ENCODE peak calls at places on chromosomes 3 and 15, in four cellular contexts. One of them, this sample, is unnamed.

GRCh38 chr15:47196057-47196456 is 521.2 kb upstream of the SEMA6D start:
- DNase-seq in activated CD4-positive, alpha-beta T cell treated with anti-CD3 and anti-CD28 coated beads, Interleukin-2, amount 50 U/mL, for 1 hour: peak; percentile 27
- DNase-seq in AG08396: peak; percentile 78
- DNase-seq in HEK293T: peak; percentile 61
- DNase-seq in this sample: peak; percentile 98

GRCh38 chr3:153756816-153757215 is 364.4 kb upstream of the ARHGEF26 start:
- DNase-seq in activated CD4-positive, alpha-beta T cell treated with anti-CD3 and anti-CD28 coated beads, Interleukin-2, amount 50 U/mL, for 1 hour: no peak
- DNase-seq in AG08396: peak; percentile 18
- DNase-seq in HEK293T: no peak
- DNase-seq in this sample: no peak

GRCh38 chr15:71804695-71805470 is 5.5 kb upstream of the NR2E3 start:
- DNase-seq in activated CD4-positive, alpha-beta T cell treated with anti-CD3 and anti-CD28 coated beads, Interleukin-2, amount 50 U/mL, for 1 hour: no peak
- DNase-seq in AG08396: no peak
- DNase-seq in HEK293T: no peak
- DNase-seq in this sample: no peak

GRCh38 chr3:107798381-107798780 is 275.6 kb downstream of the BBX start:
- DNase-seq in activated CD4-positive, alpha-beta T cell treated with anti-CD3 and anti-CD28 coated beads, Interleukin-2, amount 50 U/mL, for 1 hour: no peak
- DNase-seq in AG08396: no peak
- DNase-seq in HEK293T: no peak
- DNase-seq in this sample: no peak

GRCh38 chr3:58260261-58260731 is 22.7 kb downstream of the ABHD6 start:
- DNase-seq in activated CD4-positive, alpha-beta T cell treated with anti-CD3 and anti-CD28 coated beads, Interleukin-2, amount 50 U/mL, for 1 hour: no peak
- DNase-seq in AG08396: peak; percentile 75
- DNase-seq in HEK293T: no peak
- DNase-seq in this sample: no peak

GRCh38 chr15:99123706-99124451 is 19.0 kb downstream of the SYNM start:
- DNase-seq in activated CD4-positive, alpha-beta T cell treated with anti-CD3 and anti-CD28 coated beads, Interleukin-2, amount 50 U/mL, for 1 hour: no peak
- DNase-seq in AG08396: peak; percentile 92
- DNase-seq in HEK293T: peak; percentile 73
- DNase-seq in this sample: peak; percentile 93

GRCh38 chr3:126951561-126951960 is 31.4 kb upstream of the PLXNA1 start:
- DNase-seq in activated CD4-positive, alpha-beta T cell treated with anti-CD3 and anti-CD28 coated beads, Interleukin-2, amount 50 U/mL, for 1 hour: no peak
- DNase-seq in AG08396: no peak
- DNase-seq in HEK293T: no peak
- DNase-seq in this sample: no peak

GRCh38 chr3:27677554-27677953 is 44.6 kb downstream of the EOMES start:
- DNase-seq in activated CD4-positive, alpha-beta T cell treated with anti-CD3 and anti-CD28 coated beads, Interleukin-2, amount 50 U/mL, for 1 hour: no peak
- DNase-seq in AG08396: peak; percentile 61
- DNase-seq in HEK293T: no peak
- DNase-seq in this sample: no peak